ENCODE peak calls at places on chromosome 14, in five cellular contexts. L, K, X, M and W are unnamed samples. For H3K9me3, the result is how much of the 10 kb centered on the place peaks cover.

GRCh38 chr14:76227450-76228050 is 75.8 kb downstream of the GPATCH2L start:
- DNase-seq in L (no peak), K (no peak), X (peak), M (no peak), W (no peak)

GRCh38 chr14:49951946-49952345 is 59.1 kb downstream of the ARF6 start:
- DNase-seq in L (no peak), K (no peak), X (no peak), M (no peak), W (no peak)

GRCh38 chr14:103910984-103911383 is 17.3 kb upstream of the TDRD9 start:
- DNase-seq in L (no peak), K (no peak), X (no peak), M (no peak), W (no peak)

GRCh38 chr14:57364659-57365450 is 25.5 kb upstream of the NAA30 start:
- DNase-seq in L (no peak), K (no peak), X (no peak), M (no peak), W (no peak)

GRCh38 chr14:38105106-38105702 is 102.5 kb upstream of the SSTR1 start:
- DNase-seq in L (no peak), K (no peak), X (no peak), M (no peak), W (no peak)

GRCh38 chr14:21498540-21499526 is 12.3 kb downstream of the METTL3 start:
- DNase-seq in L (no peak), K (no peak), X (peak), M (no peak), W (peak)

GRCh38 chr14:101077511-101078074 is 174.1 kb upstream of the RTL1 start:
- DNase-seq in L (peak), K (no peak), X (peak), M (no peak), W (no peak)

GRCh38 chr14:103066399-103066798 is 9.1 kb upstream of the CDC42BPB start:
- DNase-seq in L (no peak), K (peak), X (no peak), M (no peak), W (no peak)

GRCh38 chr14:73696466-73697390 is 17.5 kb downstream of the PNMA1 start:
- DNase-seq in L (no peak), K (no peak), X (peak), M (no peak), W (no peak)

GRCh38 chr14:66974397-66975025 is 214.7 kb upstream of the GARIN2 start:
- DNase-seq in L (no peak), K (no peak), X (peak), M (no peak), W (no peak)

GRCh38 chr14:101599234-101599885 is 38.1 kb downstream of the DIO3 start:
- DNase-seq in L (no peak), K (no peak), X (no peak), M (no peak), W (no peak)

GRCh38 chr14:79279645-79280399 is 931.5 kb downstream of the DIO2 start:
- DNase-seq in L (peak), K (peak), X (peak), M (no peak), W (peak)

GRCh38 chr14:31879661-31880348 is 197.3 kb upstream of the ARHGAP5 start:
- DNase-seq in L (no peak), K (no peak), X (no peak), M (no peak), W (no peak)

GRCh38 chr14:75422169-75422568 is 5.7 kb upstream of the JDP2 start:
- DNase-seq in L (no peak), K (no peak), X (peak), M (no peak), W (no peak)

GRCh38 chr14:97401714-97402113 is 604.5 kb downstream of the VRK1 start:
- DNase-seq in L (no peak), K (no peak), X (no peak), M (no peak), W (no peak)

GRCh38 chr14:60878536-60878935 is 102.3 kb downstream of the TRMT5 start:
- DNase-seq in L (no peak), K (no peak), X (peak), M (no peak), W (no peak)

GRCh38 chr14:90643982-90644510 is 172.2 kb downstream of the TTC7B start:
- DNase-seq in L (no peak), K (no peak), X (no peak), M (no peak), W (no peak)

GRCh38 chr14:79011091-79011919 is 841.1 kb downstream of the NRXN3 start:
- DNase-seq in L (no peak), K (peak), X (peak), M (no peak), W (peak)

GRCh38 chr14:90510208-90510607 is 113.4 kb downstream of the CALM1 start:
- DNase-seq in L (no peak), K (peak), X (no peak), M (no peak), W (no peak)

GRCh38 chr14:52150162-52150561 is 81.3 kb upstream of the NID2 start:
- DNase-seq in L (no peak), K (no peak), X (no peak), M (no peak), W (no peak)

GRCh38 chr14:91416744-91417133 is 881 bp downstream of the CCDC88C start:
- DNase-seq in L (peak), K (peak), X (no peak), M (no peak), W (no peak)

GRCh38 chr14:62743569-62743968 is 301.7 kb downstream of the KCNH5 start:
- DNase-seq in L (no peak), K (no peak), X (no peak), M (no peak), W (no peak)

GRCh38 chr14:68626386-68626785 is 166.5 kb downstream of the ZFP36L1 start:
- DNase-seq in L (peak), K (no peak), X (peak), M (no peak), W (no peak)

GRCh38 chr14:64992328-64992885 is 5.7 kb downstream of the FNTB start:
- DNase-seq in L (peak), K (no peak), X (no peak), M (no peak), W (no peak)

GRCh38 chr14:85313801-85314207 is 216.1 kb upstream of the FLRT2 start:
- DNase-seq in L (no peak), K (no peak), X (peak), M (no peak), W (no peak)

GRCh38 chr14:64804754-64805260 is 74.9 kb downstream of the SPTB start:
- DNase-seq in L (peak), K (no peak), X (no peak), M (no peak), W (no peak)

GRCh38 chr14:22252591-22253178 is 336.3 kb downstream of the DAD1 start:
- DNase-seq in L (no peak), K (no peak), X (peak), M (no peak), W (no peak)

GRCh38 chr14:69852897-69853296 is 26.3 kb upstream of the SMOC1 start:
- DNase-seq in L (no peak), K (no peak), X (no peak), M (no peak), W (no peak)

GRCh38 chr14:50978521-50978871 is 34.2 kb upstream of the PYGL start:
- DNase-seq in L (no peak), K (no peak), X (no peak), M (no peak), W (no peak)

GRCh38 chr14:85528080-85528881 is 1.7 kb upstream of the FLRT2 start:
- DNase-seq in L (peak), K (peak), X (peak), M (no peak), W (peak)

DNA sequence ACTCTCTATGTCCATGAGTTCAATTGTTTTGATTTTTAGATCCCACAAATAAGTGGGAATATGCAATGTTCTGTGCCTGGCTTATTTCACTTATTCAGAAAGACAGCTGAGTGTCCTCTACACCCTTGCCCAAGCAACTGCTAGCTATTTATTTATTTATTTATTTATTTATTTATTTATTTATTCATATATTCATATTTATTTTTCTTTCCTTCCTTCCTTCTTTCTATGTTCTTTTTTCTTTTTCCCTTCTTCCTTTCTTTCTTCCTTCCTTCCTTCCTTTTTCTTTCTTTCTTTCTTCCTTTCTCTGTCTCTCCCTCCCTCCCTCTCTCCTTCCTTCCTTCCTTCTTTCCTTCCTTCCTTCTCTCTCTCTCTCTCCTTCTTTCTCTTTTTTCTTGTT is 563.4 kb downstream of the BCL11B start:
- DNase-seq in L (no peak), K (no peak), X (no peak), M (no peak), W (no peak)
- H3K4me3 ChIP-seq in L (no peak), K (no peak), X (no peak), M (no peak), W (no peak)

GRCh38 chr14:70947739-70948138 is 40.5 kb downstream of the PCNX1 start:
- DNase-seq in L (no peak), K (no peak), X (no peak), M (no peak), W (no peak)
- H3K9me3 ChIP-seq in L (under half), K (under half), X (under half), M (under half), W (under half)

GRCh38 chr14:104982548-104983230 is 2.9 kb upstream of the CLBA1 start:
- DNase-seq in L (no peak), K (no peak), X (no peak), M (no peak), W (no peak)
- H3K27ac ChIP-seq in L (no peak), K (no peak), X (no peak), M (no peak), W (no peak)

DNA sequence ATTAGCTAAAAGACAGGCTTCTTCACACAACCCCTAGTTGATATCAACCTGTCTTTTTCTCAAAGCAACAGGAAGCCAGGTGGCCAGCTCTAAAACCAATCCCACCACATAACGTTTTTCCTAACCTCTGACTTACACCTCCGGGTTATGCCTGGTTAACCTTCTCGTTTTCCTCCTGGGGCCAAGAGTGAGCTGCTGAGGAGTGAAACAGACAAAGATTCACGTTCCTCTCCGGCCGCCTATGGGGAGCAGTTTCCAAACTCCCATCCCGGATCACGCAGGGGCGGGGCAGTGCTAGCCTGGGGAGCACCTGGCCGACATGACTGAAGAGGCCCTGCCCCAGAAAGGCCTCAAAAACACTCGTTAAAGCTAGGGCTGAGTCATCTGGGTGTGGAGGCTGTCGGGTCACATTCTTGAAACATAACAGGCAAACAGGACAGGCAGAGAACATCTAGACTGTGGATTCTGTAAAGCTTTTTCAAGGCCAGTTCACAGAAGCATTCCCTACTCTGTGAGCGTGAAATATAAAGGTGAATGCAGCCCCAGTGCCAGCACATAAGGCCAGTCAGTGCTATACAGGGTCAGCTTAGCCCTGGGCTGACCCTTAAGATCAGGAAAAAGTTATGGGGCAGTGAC is 25.9 kb upstream of the LGALS3 start:
- DNase-seq in L (peak), K (peak), X (peak), M (no peak), W (no peak)
- H3K4me3 ChIP-seq in L (peak), K (no peak), X (peak), M (no peak), W (no peak)

GRCh38 chr14:26926585-26926984 is 328.8 kb upstream of the NOVA1 start:
- DNase-seq in L (no peak), K (no peak), X (no peak), M (no peak), W (no peak)
- H3K9me3 ChIP-seq in L (under half), K (under half), X (under half), M (under half), W (under half)

DNA sequence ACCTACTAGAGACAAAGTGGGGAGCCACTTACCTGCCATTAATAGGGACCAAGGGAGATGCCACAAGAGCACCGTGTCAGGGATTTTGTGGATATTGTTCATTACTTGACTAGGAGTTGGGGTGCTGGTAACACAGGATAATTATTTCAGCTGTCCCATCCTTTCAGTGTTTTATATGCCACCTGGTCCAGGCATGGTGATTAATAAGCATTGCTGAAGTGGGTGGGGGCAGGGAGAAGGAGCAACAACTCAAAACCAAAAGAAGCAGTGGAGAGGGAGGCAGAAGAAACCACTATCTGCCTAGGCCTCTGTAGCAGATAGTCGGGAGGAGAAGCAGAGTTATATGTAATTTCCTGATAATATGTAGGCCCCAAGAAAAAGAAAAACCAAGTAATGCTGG is 184.6 kb downstream of the NPAS3 start:
- DNase-seq in L (no peak), K (no peak), X (no peak), M (no peak), W (no peak)
- H3K27ac ChIP-seq in L (no peak), K (no peak), X (no peak), M (no peak), W (no peak)

GRCh38 chr14:87149583-87150354 is 843.2 kb downstream of the GALC start:
- DNase-seq in L (no peak), K (no peak), X (peak), M (no peak), W (no peak)
- H3K4me3 ChIP-seq in L (no peak), K (no peak), X (no peak), M (no peak), W (no peak)

DNA sequence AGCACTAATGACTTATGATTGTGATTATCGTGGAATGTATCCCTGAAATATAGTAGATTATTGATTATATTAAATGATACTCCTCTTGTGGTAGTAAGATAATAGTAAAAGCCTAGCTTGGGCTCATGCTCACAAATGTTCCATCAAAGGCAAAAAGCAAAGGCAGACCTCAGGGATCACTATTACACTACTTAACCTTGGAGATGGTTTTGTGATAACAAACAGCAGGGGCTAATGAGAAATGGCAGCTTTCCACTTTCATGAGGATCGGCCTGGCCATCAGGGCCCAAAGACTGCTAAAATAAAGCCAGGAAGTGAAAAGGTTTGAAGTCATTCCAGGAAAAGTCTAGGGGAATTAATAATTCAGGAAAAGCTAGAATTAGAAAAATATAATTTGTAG is 291.0 kb upstream of the MDGA2 start:
- DNase-seq in L (no peak), K (no peak), X (no peak), M (no peak), W (no peak)
- H3K9me3 ChIP-seq in L (under half), K (under half), X (under half), M (under half), W (under half)